ENCODE peak calls at places on chromosomes 1 and 21, in seven cellular contexts. One of them, this sample, is unnamed.

GRCh38 chr1:38183094-38183493 is 136.5 kb upstream of the POU3F1 start:
- DNase-seq in dorsolateral prefrontal cortex: no peak
- DNase-seq in PC-9: no peak
- DNase-seq in lower lobe of right lung: no peak
- DNase-seq in mucosa of descending colon: no peak
- DNase-seq in IMR-90: no peak
- DNase-seq in HCT116: no peak
- DNase-seq in this sample: no peak

GRCh38 chr1:184632415-184633175 is 122.1 kb downstream of the EDEM3 start:
- DNase-seq in mucosa of descending colon: no peak
- DNase-seq in dorsolateral prefrontal cortex: no peak
- DNase-seq in PC-9: no peak
- DNase-seq in HCT116: no peak
- DNase-seq in IMR-90: no peak
- DNase-seq in lower lobe of right lung: peak
- DNase-seq in this sample: no peak

GRCh38 chr1:60915441-60915840 is 166.9 kb upstream of the NFIA start:
- DNase-seq in lower lobe of right lung: no peak
- DNase-seq in PC-9: no peak
- DNase-seq in dorsolateral prefrontal cortex: no peak
- DNase-seq in IMR-90: no peak
- DNase-seq in mucosa of descending colon: no peak
- DNase-seq in HCT116: no peak
- DNase-seq in this sample: no peak

GRCh38 chr1:89454845-89455521 is 69.6 kb upstream of the LRRC8B start:
- DNase-seq in lower lobe of right lung: no peak
- DNase-seq in HCT116: peak
- DNase-seq in IMR-90: peak
- DNase-seq in dorsolateral prefrontal cortex: no peak
- DNase-seq in PC-9: peak
- DNase-seq in mucosa of descending colon: no peak
- DNase-seq in this sample: peak

GRCh38 chr1:82091274-82091673 is 290.5 kb downstream of the ADGRL2 start:
- DNase-seq in IMR-90: no peak
- DNase-seq in lower lobe of right lung: no peak
- DNase-seq in PC-9: no peak
- DNase-seq in mucosa of descending colon: no peak
- DNase-seq in dorsolateral prefrontal cortex: no peak
- DNase-seq in HCT116: no peak
- DNase-seq in this sample: no peak

GRCh38 chr1:8138673-8139072 is 112.6 kb upstream of the ERRFI1 start:
- DNase-seq in lower lobe of right lung: no peak
- DNase-seq in PC-9: no peak
- DNase-seq in HCT116: no peak
- DNase-seq in mucosa of descending colon: no peak
- DNase-seq in dorsolateral prefrontal cortex: no peak
- DNase-seq in IMR-90: no peak
- DNase-seq in this sample: no peak

GRCh38 chr1:47407481-47407880 is 8.6 kb upstream of the FOXE3 start:
- DNase-seq in PC-9: no peak
- DNase-seq in dorsolateral prefrontal cortex: no peak
- DNase-seq in HCT116: no peak
- DNase-seq in mucosa of descending colon: no peak
- DNase-seq in IMR-90: peak
- DNase-seq in lower lobe of right lung: no peak
- DNase-seq in this sample: no peak

GRCh38 chr1:9561429-9561828 is 22.2 kb downstream of the SLC25A33 start:
- DNase-seq in lower lobe of right lung: no peak
- DNase-seq in IMR-90: peak
- DNase-seq in dorsolateral prefrontal cortex: no peak
- DNase-seq in PC-9: peak
- DNase-seq in mucosa of descending colon: no peak
- DNase-seq in HCT116: no peak
- DNase-seq in this sample: peak

GRCh38 chr1:193629875-193630274 is 443.5 kb upstream of the B3GALT2 start:
- DNase-seq in mucosa of descending colon: no peak
- DNase-seq in PC-9: no peak
- DNase-seq in dorsolateral prefrontal cortex: no peak
- DNase-seq in lower lobe of right lung: no peak
- DNase-seq in IMR-90: no peak
- DNase-seq in HCT116: no peak
- DNase-seq in this sample: no peak

GRCh38 chr21:27693376-27693775 is 726.5 kb upstream of the ADAMTS5 start:
- DNase-seq in mucosa of descending colon: no peak
- DNase-seq in dorsolateral prefrontal cortex: no peak
- DNase-seq in IMR-90: peak
- DNase-seq in PC-9: no peak
- DNase-seq in HCT116: no peak
- DNase-seq in lower lobe of right lung: no peak
- DNase-seq in this sample: no peak

GRCh38 chr21:27695246-27695645 is 728.4 kb upstream of the ADAMTS5 start:
- DNase-seq in IMR-90: no peak
- DNase-seq in lower lobe of right lung: no peak
- DNase-seq in dorsolateral prefrontal cortex: no peak
- DNase-seq in mucosa of descending colon: no peak
- DNase-seq in HCT116: no peak
- DNase-seq in PC-9: no peak
- DNase-seq in this sample: no peak

GRCh38 chr21:27688773-27689172 is 721.9 kb upstream of the ADAMTS5 start:
- DNase-seq in HCT116: no peak
- DNase-seq in lower lobe of right lung: no peak
- DNase-seq in mucosa of descending colon: no peak
- DNase-seq in IMR-90: no peak
- DNase-seq in PC-9: no peak
- DNase-seq in dorsolateral prefrontal cortex: no peak
- DNase-seq in this sample: no peak

DNA sequence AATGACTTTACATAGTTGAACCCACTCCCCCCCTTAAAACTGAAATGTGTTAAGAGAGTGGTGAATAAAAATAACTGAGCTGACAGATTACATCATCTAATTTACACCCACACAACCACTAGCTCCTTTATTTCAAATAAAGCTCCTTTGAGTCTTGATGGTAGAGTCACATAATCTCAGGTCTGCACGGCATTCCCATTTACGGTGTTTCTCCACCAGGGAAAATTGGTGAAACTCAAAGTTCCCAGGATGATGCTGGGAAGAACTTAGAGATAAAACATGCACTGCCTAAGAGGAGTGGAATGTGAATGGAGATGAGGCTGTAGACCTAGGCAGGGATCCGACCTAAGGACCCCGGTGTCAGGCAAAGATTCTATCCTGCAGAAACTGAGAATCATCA is 727.8 kb upstream of the ADAMTS5 start:
- DNase-seq in dorsolateral prefrontal cortex: no peak
- DNase-seq in PC-9: no peak
- DNase-seq in lower lobe of right lung: no peak
- DNase-seq in mucosa of descending colon: no peak
- DNase-seq in IMR-90: no peak
- DNase-seq in HCT116: no peak
- DNase-seq in this sample: no peak
- TF ChIP-seq CTCF in dorsolateral prefrontal cortex: no peak
- TF ChIP-seq CTCF in PC-9: no peak
- TF ChIP-seq CTCF in lower lobe of right lung: no peak
- TF ChIP-seq CTCF in mucosa of descending colon: no peak
- TF ChIP-seq CTCF in IMR-90: no peak
- TF ChIP-seq CTCF in HCT116: no peak
- TF ChIP-seq CTCF in this sample: no peak

DNA sequence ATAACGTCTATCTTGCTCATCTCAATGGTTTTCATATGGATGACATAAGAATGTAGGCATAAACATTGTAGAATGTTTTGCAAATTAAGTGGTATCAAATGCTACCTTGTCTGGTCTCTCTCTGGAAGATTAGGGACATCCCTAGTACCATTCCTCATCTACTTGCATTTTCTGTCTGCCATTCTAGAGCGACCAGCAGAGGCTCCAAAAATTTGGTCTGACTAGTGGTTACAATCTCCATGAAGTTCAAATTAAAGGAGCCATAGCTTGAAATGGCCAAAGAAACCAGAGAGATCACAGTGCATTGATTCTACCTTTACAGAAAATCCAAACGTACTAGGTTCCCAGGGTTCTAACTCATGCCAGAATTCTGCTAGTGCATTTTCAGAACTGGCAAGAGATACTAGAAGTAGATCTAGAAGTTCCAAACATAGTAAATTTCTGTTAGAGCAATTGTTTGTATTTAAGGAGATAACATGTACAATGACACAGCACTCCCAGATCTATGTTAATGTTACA is 1.1 kb downstream of the CD84 start:
- DNase-seq in dorsolateral prefrontal cortex: no peak
- DNase-seq in PC-9: no peak
- DNase-seq in IMR-90: no peak
- DNase-seq in lower lobe of right lung: no peak
- DNase-seq in mucosa of descending colon: no peak
- DNase-seq in HCT116: no peak
- DNase-seq in this sample: no peak
- H3K4me3 ChIP-seq in dorsolateral prefrontal cortex: peak
- H3K4me3 ChIP-seq in PC-9: no peak
- H3K4me3 ChIP-seq in IMR-90: no peak
- H3K4me3 ChIP-seq in lower lobe of right lung: peak
- H3K4me3 ChIP-seq in mucosa of descending colon: no peak
- H3K4me3 ChIP-seq in HCT116: no peak
- H3K4me3 ChIP-seq in this sample: no peak

GRCh38 chr1:44594871-44595735 is 79.2 kb downstream of the TMEM53 start:
- DNase-seq in lower lobe of right lung: peak
- DNase-seq in IMR-90: peak
- DNase-seq in dorsolateral prefrontal cortex: peak
- DNase-seq in HCT116: peak
- DNase-seq in PC-9: peak
- DNase-seq in mucosa of descending colon: peak
- DNase-seq in this sample: peak

GRCh38 chr1:44588551-44588950 is 85.7 kb downstream of the TMEM53 start:
- DNase-seq in HCT116: no peak
- DNase-seq in IMR-90: no peak
- DNase-seq in dorsolateral prefrontal cortex: no peak
- DNase-seq in PC-9: no peak
- DNase-seq in lower lobe of right lung: no peak
- DNase-seq in mucosa of descending colon: no peak
- DNase-seq in this sample: no peak

GRCh38 chr1:44594353-44594752 is 79.9 kb downstream of the TMEM53 start:
- DNase-seq in mucosa of descending colon: no peak
- DNase-seq in lower lobe of right lung: no peak
- DNase-seq in dorsolateral prefrontal cortex: no peak
- DNase-seq in IMR-90: no peak
- DNase-seq in HCT116: no peak
- DNase-seq in PC-9: no peak
- DNase-seq in this sample: no peak

GRCh38 chr1:44590475-44590874 is 83.8 kb downstream of the TMEM53 start:
- DNase-seq in PC-9: no peak
- DNase-seq in dorsolateral prefrontal cortex: no peak
- DNase-seq in HCT116: no peak
- DNase-seq in lower lobe of right lung: no peak
- DNase-seq in IMR-90: no peak
- DNase-seq in mucosa of descending colon: no peak
- DNase-seq in this sample: no peak

DNA sequence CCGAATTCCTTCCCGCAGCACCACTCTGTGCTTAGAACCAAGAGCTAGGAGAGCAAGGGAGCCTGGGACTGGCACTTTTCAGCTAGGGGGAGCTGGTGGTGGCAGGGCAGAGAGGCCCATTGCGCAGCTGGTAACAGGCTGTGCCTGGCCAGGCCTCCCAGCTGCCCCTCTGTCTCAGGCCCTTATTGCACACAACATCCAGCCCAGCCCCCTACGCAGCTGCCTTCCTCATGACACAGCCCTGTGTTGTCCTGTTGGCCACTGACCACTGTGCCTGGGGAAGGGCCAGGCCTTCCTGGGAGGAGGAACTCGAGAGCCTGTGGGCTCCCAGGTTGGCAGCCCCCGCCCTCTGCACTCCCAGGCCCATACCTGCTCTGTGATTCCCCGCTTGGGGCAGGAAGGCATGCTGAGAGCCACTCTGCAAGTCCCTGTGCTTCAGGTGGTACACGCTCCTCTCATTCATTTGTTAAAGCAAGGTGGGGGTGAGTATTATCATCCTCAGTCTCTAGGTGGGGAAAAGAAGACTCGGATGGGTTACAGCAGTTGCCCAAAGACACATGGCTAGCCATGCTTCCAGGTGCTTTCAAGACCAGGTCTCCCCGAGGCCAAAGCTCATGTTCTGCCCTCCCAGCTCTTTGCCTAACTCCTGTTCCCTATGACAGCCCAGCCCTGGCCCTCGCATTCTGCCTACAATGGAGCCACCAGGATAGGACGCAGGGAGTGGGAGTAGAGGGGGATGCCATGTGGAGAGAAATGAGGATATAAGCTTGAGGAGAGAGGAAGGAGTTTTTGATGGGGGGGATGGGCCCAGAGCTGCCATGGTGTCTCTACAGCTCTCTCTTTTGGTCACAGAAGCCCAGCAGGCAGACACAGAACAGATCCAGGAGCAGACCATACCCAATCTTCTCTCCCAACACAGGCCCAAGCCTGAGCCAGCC is 81.8 kb downstream of the TMEM53 start:
- DNase-seq in HCT116: no peak
- DNase-seq in IMR-90: no peak
- DNase-seq in PC-9: no peak
- DNase-seq in lower lobe of right lung: no peak
- DNase-seq in mucosa of descending colon: no peak
- DNase-seq in dorsolateral prefrontal cortex: peak
- DNase-seq in this sample: no peak
- TF ChIP-seq CTCF in HCT116: no peak
- TF ChIP-seq CTCF in IMR-90: no peak
- TF ChIP-seq CTCF in PC-9: no peak
- TF ChIP-seq CTCF in lower lobe of right lung: no peak
- TF ChIP-seq CTCF in mucosa of descending colon: no peak
- TF ChIP-seq CTCF in dorsolateral prefrontal cortex: peak
- TF ChIP-seq CTCF in this sample: no peak

DNA sequence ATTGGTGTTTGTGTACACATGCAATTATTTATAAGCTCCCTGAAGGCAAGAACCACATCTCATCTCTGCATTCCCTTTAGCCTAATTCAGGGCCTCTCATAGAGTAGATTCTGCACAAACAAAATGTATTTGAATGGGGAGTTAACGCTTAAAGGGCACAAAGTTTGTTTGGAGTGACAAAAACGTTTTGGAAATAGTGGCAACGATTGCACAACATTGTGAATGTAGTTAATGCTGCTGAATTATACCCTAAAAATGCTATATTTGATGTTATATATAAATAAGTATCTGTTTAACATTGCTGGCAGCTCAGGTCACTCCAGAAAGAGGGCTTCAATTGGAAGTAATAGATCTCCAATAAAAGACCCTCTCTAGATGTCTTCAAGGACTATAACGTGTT is 42.8 kb downstream of the TRIT1 start:
- DNase-seq in IMR-90: no peak
- DNase-seq in dorsolateral prefrontal cortex: no peak
- DNase-seq in PC-9: no peak
- DNase-seq in mucosa of descending colon: no peak
- DNase-seq in lower lobe of right lung: no peak
- DNase-seq in HCT116: no peak
- DNase-seq in this sample: no peak
- H3K4me3 ChIP-seq in IMR-90: no peak
- H3K4me3 ChIP-seq in dorsolateral prefrontal cortex: no peak
- H3K4me3 ChIP-seq in PC-9: no peak
- H3K4me3 ChIP-seq in mucosa of descending colon: no peak
- H3K4me3 ChIP-seq in lower lobe of right lung: no peak
- H3K4me3 ChIP-seq in HCT116: no peak
- H3K4me3 ChIP-seq in this sample: no peak

DNA sequence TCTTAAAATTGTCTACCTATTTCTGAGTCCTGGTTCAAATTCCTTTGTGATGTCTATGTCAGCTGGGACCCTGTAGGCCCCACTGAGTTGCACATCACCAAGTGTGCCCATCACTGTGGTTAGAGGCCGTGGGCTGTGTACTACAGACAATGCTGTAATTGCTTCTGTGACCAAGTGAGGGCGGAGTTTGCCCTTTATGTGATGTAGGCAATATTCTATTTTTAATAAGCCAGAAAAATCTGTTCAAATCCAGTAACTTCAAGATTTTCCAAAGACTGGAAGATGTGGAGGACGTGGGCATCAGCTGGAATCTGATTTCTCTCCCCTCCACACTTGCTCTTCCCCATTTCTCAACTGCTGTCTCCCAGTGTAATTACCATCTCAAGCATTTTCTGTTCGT is 215.4 kb downstream of the PBX1 start:
- DNase-seq in mucosa of descending colon: no peak
- DNase-seq in HCT116: no peak
- DNase-seq in dorsolateral prefrontal cortex: no peak
- DNase-seq in IMR-90: no peak
- DNase-seq in lower lobe of right lung: no peak
- DNase-seq in PC-9: no peak
- DNase-seq in this sample: no peak
- TF ChIP-seq CTCF in mucosa of descending colon: no peak
- TF ChIP-seq CTCF in HCT116: peak
- TF ChIP-seq CTCF in dorsolateral prefrontal cortex: no peak
- TF ChIP-seq CTCF in IMR-90: no peak
- TF ChIP-seq CTCF in lower lobe of right lung: no peak
- TF ChIP-seq CTCF in PC-9: no peak
- TF ChIP-seq CTCF in this sample: peak